ENCODE peak calls at places on chromosome 6, in four cellular contexts. One of them, this sample, is unnamed.

GRCh38 chr6:158762787-158763439 is 56.3 kb downstream of the EZR start:
- DNase-seq in mesendoderm: peak; percentile 62
- DNase-seq in H1: no peak
- DNase-seq in IMR-90: no peak
- DNase-seq in this sample: no peak

GRCh38 chr6:107144014-107144413 is 28.7 kb upstream of the BEND3 start:
- DNase-seq in mesendoderm: no peak
- DNase-seq in H1: no peak
- DNase-seq in IMR-90: no peak
- DNase-seq in this sample: no peak

GRCh38 chr6:53461682-53462081 is 83.2 kb downstream of the GCLC start:
- DNase-seq in mesendoderm: no peak
- DNase-seq in H1: no peak
- DNase-seq in IMR-90: no peak
- DNase-seq in this sample: no peak

GRCh38 chr6:9431945-9432344 is 982.9 kb downstream of the TFAP2A start:
- DNase-seq in mesendoderm: no peak
- DNase-seq in H1: no peak
- DNase-seq in IMR-90: no peak
- DNase-seq in this sample: no peak

GRCh38 chr6:48535569-48535968 is 424.6 kb upstream of the PTCHD4 start:
- DNase-seq in mesendoderm: peak; percentile 50
- DNase-seq in H1: no peak
- DNase-seq in IMR-90: peak; percentile 4
- DNase-seq in this sample: no peak

GRCh38 chr6:84052204-84052882 is 18.8 kb downstream of the MRAP2 start:
- DNase-seq in mesendoderm: peak; percentile 94
- DNase-seq in H1: peak; percentile 64
- DNase-seq in IMR-90: peak; percentile 50
- DNase-seq in this sample: peak; percentile 82

GRCh38 chr6:15329154-15329781 is 83.4 kb downstream of the JARID2 start:
- DNase-seq in mesendoderm: peak; percentile 55
- DNase-seq in H1: peak; percentile 42
- DNase-seq in IMR-90: peak; percentile 95
- DNase-seq in this sample: no peak

GRCh38 chr6:170208171-170208601 is 82.7 kb downstream of the DLL1 start:
- DNase-seq in mesendoderm: no peak
- DNase-seq in H1: peak; percentile 38
- DNase-seq in IMR-90: no peak
- DNase-seq in this sample: no peak

GRCh38 chr6:110671447-110671846 is 143.8 kb downstream of the CDK19 start:
- DNase-seq in mesendoderm: no peak
- DNase-seq in H1: no peak
- DNase-seq in IMR-90: no peak
- DNase-seq in this sample: no peak

GRCh38 chr6:92810913-92811312 is 608.4 kb downstream of the EPHA7 start:
- DNase-seq in mesendoderm: peak; percentile 78
- DNase-seq in H1: peak; percentile 64
- DNase-seq in IMR-90: peak; percentile 27
- DNase-seq in this sample: peak; percentile 70

GRCh38 chr6:118307581-118307980 is 240.5 kb upstream of the PLN start:
- DNase-seq in mesendoderm: no peak
- DNase-seq in H1: no peak
- DNase-seq in IMR-90: no peak
- DNase-seq in this sample: no peak

GRCh38 chr6:150072201-150072600 is 3.3 kb upstream of the ULBP3 start:
- DNase-seq in mesendoderm: peak; percentile 81
- DNase-seq in H1: no peak
- DNase-seq in IMR-90: peak; percentile 16
- DNase-seq in this sample: peak; percentile 87

GRCh38 chr6:72348926-72349325 is 272.9 kb upstream of the KCNQ5 start:
- DNase-seq in mesendoderm: no peak
- DNase-seq in H1: no peak
- DNase-seq in IMR-90: peak; percentile 86
- DNase-seq in this sample: no peak

GRCh38 chr6:30100585-30101422 is 12.1 kb downstream of the TRIM31 start:
- DNase-seq in mesendoderm: peak; percentile 29
- DNase-seq in H1: peak; percentile 73
- DNase-seq in IMR-90: no peak
- DNase-seq in this sample: peak; percentile 61

GRCh38 chr6:157019733-157020132 is 242.6 kb downstream of the ARID1B start:
- DNase-seq in mesendoderm: peak; percentile 31
- DNase-seq in H1: no peak
- DNase-seq in IMR-90: peak; percentile 26
- DNase-seq in this sample: no peak

GRCh38 chr6:137763436-137763835 is 103.6 kb upstream of the TNFAIP3 start:
- DNase-seq in mesendoderm: no peak
- DNase-seq in H1: no peak
- DNase-seq in IMR-90: no peak
- DNase-seq in this sample: no peak

GRCh38 chr6:138485005-138485545 is 14.2 kb downstream of the NHSL1 start:
- DNase-seq in mesendoderm: peak; percentile 38
- DNase-seq in H1: no peak
- DNase-seq in IMR-90: peak; percentile 8
- DNase-seq in this sample: no peak

GRCh38 chr6:154169193-154169847 is 130.3 kb downstream of the OPRM1 start:
- DNase-seq in mesendoderm: no peak
- DNase-seq in H1: no peak
- DNase-seq in IMR-90: no peak
- DNase-seq in this sample: no peak

GRCh38 chr6:89008763-89009374 is 45.5 kb upstream of the RNGTT start:
- DNase-seq in mesendoderm: no peak
- DNase-seq in H1: no peak
- DNase-seq in IMR-90: no peak
- DNase-seq in this sample: no peak

GRCh38 chr6:5132741-5133140 is 47.6 kb downstream of the PPP1R3G start:
- DNase-seq in mesendoderm: peak; percentile 41
- DNase-seq in H1: no peak
- DNase-seq in IMR-90: peak; percentile 98
- DNase-seq in this sample: peak; percentile 75

GRCh38 chr6:165905744-165906143 is 242.7 kb upstream of the PDE10A start:
- DNase-seq in mesendoderm: no peak
- DNase-seq in H1: no peak
- DNase-seq in IMR-90: no peak
- DNase-seq in this sample: no peak

GRCh38 chr6:169638388-169638787 is 63.4 kb downstream of the WDR27 start:
- DNase-seq in mesendoderm: no peak
- DNase-seq in H1: peak; percentile 34
- DNase-seq in IMR-90: no peak
- DNase-seq in this sample: no peak

GRCh38 chr6:73207221-73207837 is 18.0 kb downstream of the KHDC1L start:
- DNase-seq in mesendoderm: no peak
- DNase-seq in H1: no peak
- DNase-seq in IMR-90: no peak
- DNase-seq in this sample: no peak

GRCh38 chr6:51472745-51473483 is 614.5 kb downstream of the PKHD1 start:
- DNase-seq in mesendoderm: peak; percentile 88
- DNase-seq in H1: no peak
- DNase-seq in IMR-90: no peak
- DNase-seq in this sample: no peak

GRCh38 chr6:24662206-24662605 is 4.5 kb downstream of the TDP2 start:
- DNase-seq in mesendoderm: no peak
- DNase-seq in H1: no peak
- DNase-seq in IMR-90: no peak
- DNase-seq in this sample: no peak

GRCh38 chr6:42453649-42454427 is 2.1 kb upstream of the TRERF1 start:
- DNase-seq in mesendoderm: peak; percentile 87
- DNase-seq in H1: peak; percentile 67
- DNase-seq in IMR-90: peak; percentile 39
- DNase-seq in this sample: peak; percentile 65

GRCh38 chr6:1792989-1793388 is 183.3 kb downstream of the FOXC1 start:
- DNase-seq in mesendoderm: peak; percentile 73
- DNase-seq in H1: no peak
- DNase-seq in IMR-90: peak; percentile 10
- DNase-seq in this sample: peak; percentile 58

GRCh38 chr6:63452117-63452516 is 120.2 kb upstream of the LOC128125822 start:
- DNase-seq in mesendoderm: no peak
- DNase-seq in H1: no peak
- DNase-seq in IMR-90: no peak
- DNase-seq in this sample: no peak

GRCh38 chr6:137798846-137799245 is 68.2 kb upstream of the TNFAIP3 start:
- DNase-seq in mesendoderm: no peak
- DNase-seq in H1: no peak
- DNase-seq in IMR-90: peak; percentile 32
- DNase-seq in this sample: no peak

GRCh38 chr6:105211831-105212230 is 32.0 kb upstream of the POPDC3 start:
- DNase-seq in mesendoderm: no peak
- DNase-seq in H1: no peak
- DNase-seq in IMR-90: peak; percentile 41
- DNase-seq in this sample: no peak

GRCh38 chr6:137767931-137768690 is 98.9 kb upstream of the TNFAIP3 start:
- DNase-seq in mesendoderm: no peak
- DNase-seq in H1: no peak
- DNase-seq in IMR-90: peak; percentile 64
- DNase-seq in this sample: no peak

GRCh38 chr6:37289931-37290330 is 32.0 kb upstream of the TMEM217 start:
- DNase-seq in mesendoderm: peak; percentile 27
- DNase-seq in H1: no peak
- DNase-seq in IMR-90: no peak
- DNase-seq in this sample: no peak

GRCh38 chr6:135983720-135984343 is 132.3 kb downstream of the PDE7B start:
- DNase-seq in mesendoderm: no peak
- DNase-seq in H1: no peak
- DNase-seq in IMR-90: peak; percentile 58
- DNase-seq in this sample: no peak
- H4K5ac ChIP-seq in mesendoderm: no peak overlapping the region
- H4K5ac ChIP-seq in H1: no peak overlapping the region
- H4K5ac ChIP-seq in IMR-90: no peak overlapping the region
- H4K5ac ChIP-seq in this sample: no peak overlapping the region

GRCh38 chr6:47153066-47153755 is 111.1 kb upstream of the ADGRF1 start:
- DNase-seq in mesendoderm: peak; percentile 99
- DNase-seq in H1: no peak
- DNase-seq in IMR-90: peak; percentile 33
- DNase-seq in this sample: no peak

GRCh38 chr6:47151232-47151898 is 109.2 kb upstream of the ADGRF1 start:
- DNase-seq in mesendoderm: no peak
- DNase-seq in H1: no peak
- DNase-seq in IMR-90: no peak
- DNase-seq in this sample: no peak

GRCh38 chr6:47149554-47149953 is 107.4 kb upstream of the ADGRF1 start:
- DNase-seq in mesendoderm: no peak
- DNase-seq in H1: no peak
- DNase-seq in IMR-90: no peak
- DNase-seq in this sample: no peak

GRCh38 chr6:47156196-47156595 is 114.1 kb upstream of the ADGRF1 start:
- DNase-seq in mesendoderm: no peak
- DNase-seq in H1: peak; percentile 16
- DNase-seq in IMR-90: no peak
- DNase-seq in this sample: no peak

GRCh38 chr6:47152666-47153065 is 110.5 kb upstream of the ADGRF1 start:
- DNase-seq in mesendoderm: no peak
- DNase-seq in H1: no peak
- DNase-seq in IMR-90: no peak
- DNase-seq in this sample: no peak
- H4K8ac ChIP-seq in mesendoderm: no peak overlapping the region
- H4K8ac ChIP-seq in H1: no peak overlapping the region
- H4K8ac ChIP-seq in IMR-90: peak overlapping the region; percentile 82
- H4K8ac ChIP-seq in this sample: no peak overlapping the region

DNA sequence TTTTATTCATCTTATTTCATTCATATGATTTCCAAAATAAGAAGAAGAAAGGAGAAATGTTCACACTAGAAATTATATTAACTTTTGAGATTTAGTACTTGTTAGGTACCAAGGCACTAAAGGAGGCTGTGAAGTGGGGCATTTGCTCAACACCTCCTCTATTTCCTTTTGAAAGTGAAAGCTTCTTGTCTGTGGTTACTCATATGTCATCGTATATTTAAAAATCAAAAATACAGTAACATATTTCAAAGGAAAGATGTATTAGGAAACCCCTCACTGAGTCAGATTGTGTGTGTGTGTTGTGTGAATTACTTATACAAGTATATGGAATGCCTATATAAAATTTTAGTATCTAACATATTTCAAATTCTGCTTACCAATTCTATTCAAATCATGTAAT is 70.8 kb downstream of the PACRG start:
- DNase-seq in mesendoderm: no peak
- DNase-seq in H1: no peak
- DNase-seq in IMR-90: no peak
- DNase-seq in this sample: no peak
- H4K5ac ChIP-seq in mesendoderm: no peak overlapping the region
- H4K5ac ChIP-seq in H1: no peak overlapping the region
- H4K5ac ChIP-seq in IMR-90: no peak overlapping the region
- H4K5ac ChIP-seq in this sample: no peak overlapping the region

DNA sequence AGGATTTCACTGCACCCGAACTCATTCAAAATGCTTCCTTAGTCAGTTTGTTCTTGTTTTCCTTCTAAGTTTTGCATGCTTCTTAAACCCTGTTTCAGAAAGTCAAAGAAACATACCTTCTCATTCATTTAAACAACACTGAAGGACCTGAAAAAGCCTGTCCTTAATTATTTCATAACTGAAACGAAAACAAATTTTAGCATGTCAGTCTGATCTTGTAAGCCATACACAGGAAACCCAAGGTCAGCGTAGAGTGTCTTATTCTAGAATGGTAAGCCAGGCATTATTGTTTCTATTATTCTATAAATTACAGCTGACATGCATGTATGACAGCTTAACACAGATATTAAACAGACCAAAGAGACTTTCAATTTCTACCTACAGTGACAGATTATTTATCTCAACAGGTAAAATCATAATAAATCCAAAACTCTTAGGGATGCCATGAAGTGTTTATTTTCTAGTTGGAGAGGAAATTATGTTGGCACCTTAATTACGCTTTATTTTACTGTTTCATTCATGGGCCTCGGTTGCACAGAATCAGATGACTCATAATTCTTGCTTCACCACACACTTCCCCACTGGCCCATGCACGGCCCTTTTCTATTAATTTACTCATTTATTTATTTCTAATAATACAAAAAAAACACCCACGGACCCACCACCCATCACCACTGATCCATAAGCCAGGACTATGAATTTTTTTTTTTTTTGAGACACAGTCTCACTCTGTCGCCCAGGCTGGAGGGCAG is 39.3 kb upstream of the DUSP22 start:
- DNase-seq in mesendoderm: no peak
- DNase-seq in H1: no peak
- DNase-seq in IMR-90: no peak
- DNase-seq in this sample: no peak
- H4K8ac ChIP-seq in mesendoderm: no peak overlapping the region
- H4K8ac ChIP-seq in H1: no peak overlapping the region
- H4K8ac ChIP-seq in IMR-90: no peak overlapping the region
- H4K8ac ChIP-seq in this sample: no peak overlapping the region

DNA sequence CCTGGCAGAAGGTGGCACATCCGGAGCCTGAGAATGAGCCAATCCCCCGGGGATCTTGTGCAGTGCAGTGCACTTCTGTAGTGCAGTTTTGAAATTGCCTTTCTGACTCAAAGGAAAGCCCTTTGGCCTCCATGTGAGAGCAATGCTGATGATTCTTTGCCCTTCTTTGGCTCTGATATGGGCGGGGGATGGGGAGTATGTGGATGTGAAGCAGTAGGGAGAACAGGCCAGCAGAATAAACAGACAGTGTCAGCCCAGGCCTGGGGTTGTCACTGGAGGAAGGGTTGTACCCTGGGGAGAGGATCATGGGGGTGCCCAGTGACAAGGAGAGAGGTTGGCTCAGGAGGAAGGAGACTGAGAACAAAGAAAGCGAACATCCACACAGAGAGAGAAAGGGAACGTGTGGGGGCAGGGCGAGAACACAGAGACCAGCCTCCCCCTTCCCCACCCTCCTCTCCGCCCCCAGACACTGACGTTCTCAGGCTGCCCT is 351.2 kb downstream of the CDC5L start:
- DNase-seq in mesendoderm: peak; percentile 49
- DNase-seq in H1: no peak
- DNase-seq in IMR-90: peak; percentile 16
- DNase-seq in this sample: no peak
- H4K5ac ChIP-seq in mesendoderm: no peak overlapping the region
- H4K5ac ChIP-seq in H1: no peak overlapping the region
- H4K5ac ChIP-seq in IMR-90: no peak overlapping the region
- H4K5ac ChIP-seq in this sample: no peak overlapping the region

This sample was measured in H9.